ENCODE peak calls at places on chromosome 15, in nine cellular contexts. X, P, Y, A, F, H, L, G and B are unnamed samples.
A peak's percentile ranks its signal among the peaks of the same experiment; 100 is the strongest.

GRCh38 chr15:96416934-96417759 is 86.6 kb downstream of the NR2F2 start:
- DNase-seq in F (peak; percentile 83), L (no peak), A (no peak), G (no peak), Y (no peak), P (no peak), X (peak; percentile 14), H (no peak), B (no peak)

GRCh38 chr15:77066961-77067690 is 3.8 kb downstream of the TSPAN3 start:
- DNase-seq in P (peak; percentile 73), L (no peak), A (no peak), G (no peak), F (no peak), Y (peak; percentile 91), X (peak; percentile 85), H (no peak), B (no peak)

GRCh38 chr15:98903377-98904018 is 104.1 kb downstream of the PGPEP1L start:
- DNase-seq in A (no peak), L (no peak), X (peak; percentile 80), G (no peak), P (no peak), F (no peak), Y (peak; percentile 40), H (no peak), B (no peak)

GRCh38 chr15:29139540-29140459 is 129.8 kb downstream of the NSMCE3 start:
- DNase-seq in F (peak; percentile 97), X (peak; percentile 44), Y (peak; percentile 67), G (no peak), H (peak; percentile 40), L (no peak), A (peak; percentile 52), P (peak; percentile 81), B (no peak)

GRCh38 chr15:42691308-42691707 is 45.6 kb downstream of the CDAN1 start:
- DNase-seq in L (no peak), A (no peak), H (no peak), F (no peak), Y (no peak), G (no peak), X (no peak), P (no peak), B (no peak)

GRCh38 chr15:96330064-96330449 is 443 bp upstream of the NR2F2 start:
- DNase-seq in F (no peak), H (peak; percentile 81), G (no peak), A (no peak), P (no peak), L (no peak), Y (peak; percentile 81), X (peak; percentile 82), B (no peak)

GRCh38 chr15:72203507-72203837 is 5.9 kb upstream of the GRAMD2A start:
- DNase-seq in H (no peak), G (no peak), L (no peak), F (peak; percentile 37), P (no peak), Y (no peak), X (peak; percentile 45), A (peak; percentile 74), B (no peak)

GRCh38 chr15:101501703-101502373 is 12.3 kb upstream of the PCSK6 start:
- DNase-seq in G (peak; percentile 18), F (peak; percentile 92), H (peak; percentile 68), L (peak; percentile 47), X (peak; percentile 51), A (peak; percentile 67), Y (peak; percentile 24), P (peak; percentile 68), B (no peak)

GRCh38 chr15:52100807-52101206 is 11.8 kb downstream of the BCL2L10 start:
- DNase-seq in F (no peak), Y (peak; percentile 81), H (peak; percentile 93), X (peak; percentile 63), P (peak; percentile 66), L (no peak), A (peak; percentile 89), G (no peak), B (peak; percentile 80)

GRCh38 chr15:57746752-57747151 is 40.2 kb downstream of the POLR2M start:
- DNase-seq in G (no peak), P (no peak), L (no peak), X (no peak), F (no peak), A (no peak), H (no peak), Y (no peak), B (no peak)

GRCh38 chr15:77819271-77819806 is 186.6 kb upstream of the LINGO1 start:
- DNase-seq in F (peak; percentile 66), L (no peak), A (no peak), G (no peak), X (no peak), H (no peak), P (peak; percentile 30), Y (no peak), B (no peak)

GRCh38 chr15:82122754-82123400 is 77.1 kb upstream of the MEX3B start:
- DNase-seq in X (peak; percentile 80), P (peak; percentile 61), A (peak; percentile 56), L (no peak), G (no peak), F (no peak), H (no peak), Y (peak; percentile 93), B (peak; percentile 72)

GRCh38 chr15:76963596-76963995 is 31.3 kb upstream of the PSTPIP1 start:
- DNase-seq in G (no peak), L (no peak), Y (no peak), F (peak; percentile 81), H (no peak), X (no peak), A (no peak), P (no peak), B (no peak)

DNA sequence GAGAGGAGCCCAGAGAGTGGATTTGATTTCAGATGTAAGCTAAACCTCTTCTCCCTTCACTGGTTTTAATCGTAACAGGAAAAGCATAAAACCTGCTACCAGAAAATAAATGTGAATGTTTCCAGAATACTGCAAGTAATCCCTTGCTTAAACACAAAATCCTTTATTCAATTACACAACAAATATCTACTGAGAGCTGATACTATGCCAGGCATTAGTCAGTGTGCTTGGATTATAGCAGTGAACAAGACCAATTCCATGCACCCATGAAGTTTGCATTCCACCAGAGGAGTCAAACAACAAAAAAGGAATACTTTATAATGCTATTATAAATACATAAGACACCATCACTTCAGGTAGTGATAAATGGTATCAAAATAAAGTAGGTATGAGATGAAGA is 15.1 kb downstream of the AVEN start:
- DNase-seq in L (no peak), X (no peak), A (no peak), G (no peak), P (no peak), F (no peak), Y (no peak), H (no peak), B (no peak)
- H3K4me1 ChIP-seq in L (peaks cover 1% of the 10 kb centered on the region), X (no peaks in the 10 kb centered on the region), A (no peaks in the 10 kb centered on the region), G (no peaks in the 10 kb centered on the region), P (peaks cover 6% of the 10 kb centered on the region), F (peaks cover 2% of the 10 kb centered on the region), Y (no peaks in the 10 kb centered on the region), H (no peaks in the 10 kb centered on the region), B (no peaks in the 10 kb centered on the region)

GRCh38 chr15:89408512-89409183 is 74.0 kb upstream of the POLG start:
- DNase-seq in Y (no peak), A (no peak), H (no peak), P (no peak), L (no peak), F (no peak), G (no peak), X (no peak), B (no peak)
- H3K4me1 ChIP-seq in Y (no peaks in the 10 kb centered on the region), A (peaks cover 18% of the 10 kb centered on the region), H (peaks cover 51% of the 10 kb centered on the region), P (peaks cover 7% of the 10 kb centered on the region), L (peaks cover 48% of the 10 kb centered on the region), F (peaks cover 3% of the 10 kb centered on the region), G (peaks cover 2% of the 10 kb centered on the region), X (peaks cover 3% of the 10 kb centered on the region), B (no peaks in the 10 kb centered on the region)

DNA sequence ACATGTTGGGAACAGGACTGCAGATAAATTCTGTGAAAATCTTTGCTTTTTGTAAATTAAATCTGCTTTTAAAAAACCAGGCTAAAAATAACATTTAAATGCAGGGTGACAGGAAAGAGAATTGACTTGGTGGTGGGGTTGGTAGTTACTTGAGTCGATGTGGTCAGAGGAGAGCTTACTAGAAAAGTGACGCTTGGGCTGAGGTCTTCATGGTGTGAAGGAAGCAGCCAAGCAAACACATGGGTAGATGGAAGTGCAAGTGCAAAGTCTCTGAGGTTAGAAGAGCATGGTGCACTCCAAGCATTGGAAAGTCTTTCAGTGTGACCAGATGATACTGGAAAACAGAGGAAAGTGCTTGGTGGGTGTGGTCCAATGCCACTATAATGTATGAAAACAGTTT is 86.4 kb upstream of the THBS1 start:
- DNase-seq in X (no peak), H (no peak), L (no peak), G (no peak), Y (no peak), A (no peak), P (no peak), F (no peak), B (no peak)
- H3K4me1 ChIP-seq in X (no peaks in the 10 kb centered on the region), H (peaks cover 36% of the 10 kb centered on the region), L (no peaks in the 10 kb centered on the region), G (no peaks in the 10 kb centered on the region), Y (peaks cover 20% of the 10 kb centered on the region), A (no peaks in the 10 kb centered on the region), P (peaks cover 17% of the 10 kb centered on the region), F (no peaks in the 10 kb centered on the region), B (no peaks in the 10 kb centered on the region)

GRCh38 chr15:63052961-63053698 is 10.6 kb downstream of the TPM1 start:
- DNase-seq in L (no peak), F (peak; percentile 83), H (peak; percentile 80), X (peak; percentile 68), Y (no peak), A (peak; percentile 81), G (no peak), P (peak; percentile 50), B (no peak)
- H3K4me1 ChIP-seq in L (peaks cover 14% of the 10 kb centered on the region), F (peaks cover 31% of the 10 kb centered on the region), H (peaks cover 67% of the 10 kb centered on the region), X (peaks cover 89% of the 10 kb centered on the region), Y (peaks cover 23% of the 10 kb centered on the region), A (peaks cover 67% of the 10 kb centered on the region), G (peaks cover 1% of the 10 kb centered on the region), P (peaks cover 63% of the 10 kb centered on the region), B (peaks cover 65% of the 10 kb centered on the region)

GRCh38 chr15:90598679-90599078 is 69.0 kb downstream of the CRTC3 start:
- DNase-seq in X (no peak), H (no peak), F (peak; percentile 31), P (no peak), Y (no peak), L (no peak), G (no peak), A (no peak), B (no peak)
- H3K4me1 ChIP-seq in X (peaks cover 30% of the 10 kb centered on the region), H (peaks cover 42% of the 10 kb centered on the region), F (peaks cover 7% of the 10 kb centered on the region), P (no peaks in the 10 kb centered on the region), Y (peaks cover 13% of the 10 kb centered on the region), L (peaks cover 71% of the 10 kb centered on the region), G (peaks cover 3% of the 10 kb centered on the region), A (peaks cover 47% of the 10 kb centered on the region), B (no peaks in the 10 kb centered on the region)